ENCODE peak calls at places on chromosome 9, in four cellular contexts. K is AG09309, J is cardiac fibroblast, H is mammary epithelial cell. X is an unnamed sample.
A peak's percentile ranks its signal among the peaks of the same experiment; 100 is the strongest.

GRCh38 chr9:136946893-136947891 is 2.1 kb downstream of the C8G start:
- DNase-seq in K (no peak), J (no peak), H (no peak), X (no peak)

GRCh38 chr9:69078581-69078980 is 43.0 kb downstream of the FXN start:
- DNase-seq in J (peak; percentile 50), K (no peak), H (no peak), X (peak; percentile 71)

GRCh38 chr9:129148463-129149204 is 29.4 kb downstream of the IER5L start:
- DNase-seq in J (no peak), K (no peak), H (no peak), X (no peak)

GRCh38 chr9:16461231-16461840 is 409.1 kb downstream of the BNC2 start:
- DNase-seq in H (no peak), J (no peak), K (no peak), X (no peak)

GRCh38 chr9:29830815-29831214 is 2257.5 kb upstream of the C9orf72 start:
- DNase-seq in K (no peak), H (peak; percentile 37), J (peak; percentile 25), X (peak; percentile 69)

GRCh38 chr9:115855458-115856133 is 298.0 kb upstream of the PAPPA start:
- DNase-seq in J (peak; percentile 10), H (no peak), K (no peak), X (peak; percentile 13)

GRCh38 chr9:3708751-3709150 is 182.9 kb upstream of the RFX3 start:
- DNase-seq in J (peak; percentile 59), K (no peak), H (peak; percentile 34), X (peak; percentile 77)

GRCh38 chr9:97536480-97536879 is 35.0 kb downstream of the TMOD1 start:
- DNase-seq in H (no peak), K (no peak), J (no peak), X (no peak)

GRCh38 chr9:33429256-33430080 is 17.9 kb downstream of the AQP3 start:
- DNase-seq in K (no peak), J (no peak), H (no peak), X (peak; percentile 44)

GRCh38 chr9:32486839-32487562 is 39.0 kb downstream of the RIGI start:
- DNase-seq in H (peak; percentile 5), K (no peak), J (peak; percentile 69), X (peak; percentile 20)

GRCh38 chr9:121133104-121133816 is 58.5 kb downstream of the CNTRL start:
- DNase-seq in K (no peak), J (no peak), H (peak; percentile 51), X (no peak)

GRCh38 chr9:121168052-121168451 is 33.6 kb downstream of the RAB14 start:
- DNase-seq in H (no peak), K (no peak), J (no peak), X (no peak)

GRCh38 chr9:81423589-81424326 is 265.6 kb downstream of the TLE1 start:
- DNase-seq in K (no peak), J (no peak), H (no peak), X (no peak)

GRCh38 chr9:121599186-121599871 is 52.1 kb upstream of the DAB2IP start:
- DNase-seq in J (no peak), H (peak; percentile 32), K (no peak), X (peak; percentile 20)

GRCh38 chr9:8660383-8660782 is 860.8 kb upstream of the DMAC1 start:
- DNase-seq in J (peak; percentile 25), H (no peak), K (no peak), X (peak; percentile 23)

GRCh38 chr9:112218908-112219307 is 43.8 kb upstream of the SUSD1 start:
- DNase-seq in K (no peak), H (no peak), J (no peak), X (no peak)

GRCh38 chr9:121350993-121351561 is 19.0 kb downstream of the STOM start:
- DNase-seq in H (peak; percentile 84), J (peak; percentile 96), K (peak; percentile 84), X (peak; percentile 97)

GRCh38 chr9:81213456-81213855 is 475.9 kb downstream of the TLE1 start:
- DNase-seq in H (no peak), J (no peak), K (no peak), X (no peak)

GRCh38 chr9:1216532-1216931 is 166.4 kb downstream of the DMRT2 start:
- DNase-seq in K (no peak), J (peak; percentile 54), H (no peak), X (no peak)

GRCh38 chr9:8234286-8234819 is 434.8 kb upstream of the DMAC1 start:
- DNase-seq in H (no peak), J (no peak), K (no peak), X (no peak)

GRCh38 chr9:18534611-18535010 is 60.7 kb downstream of the ADAMTSL1 start:
- DNase-seq in K (no peak), H (no peak), J (no peak), X (no peak)

GRCh38 chr9:127076860-127077657 is 45.4 kb downstream of the ANGPTL2 start:
- DNase-seq in J (no peak), H (no peak), K (no peak), X (peak; percentile 24)

GRCh38 chr9:93303258-93303771 is 119.4 kb downstream of the WNK2 start:
- DNase-seq in K (no peak), H (no peak), J (no peak), X (no peak)

GRCh38 chr9:93301911-93302525 is 118.1 kb downstream of the WNK2 start:
- DNase-seq in J (no peak), H (no peak), K (no peak), X (no peak)

GRCh38 chr9:93301291-93301811 is 117.4 kb downstream of the WNK2 start:
- DNase-seq in H (no peak), K (no peak), J (no peak), X (no peak)

GRCh38 chr9:93303806-93304573 is 120.1 kb downstream of the WNK2 start:
- DNase-seq in K (no peak), H (no peak), J (no peak), X (no peak)

DNA sequence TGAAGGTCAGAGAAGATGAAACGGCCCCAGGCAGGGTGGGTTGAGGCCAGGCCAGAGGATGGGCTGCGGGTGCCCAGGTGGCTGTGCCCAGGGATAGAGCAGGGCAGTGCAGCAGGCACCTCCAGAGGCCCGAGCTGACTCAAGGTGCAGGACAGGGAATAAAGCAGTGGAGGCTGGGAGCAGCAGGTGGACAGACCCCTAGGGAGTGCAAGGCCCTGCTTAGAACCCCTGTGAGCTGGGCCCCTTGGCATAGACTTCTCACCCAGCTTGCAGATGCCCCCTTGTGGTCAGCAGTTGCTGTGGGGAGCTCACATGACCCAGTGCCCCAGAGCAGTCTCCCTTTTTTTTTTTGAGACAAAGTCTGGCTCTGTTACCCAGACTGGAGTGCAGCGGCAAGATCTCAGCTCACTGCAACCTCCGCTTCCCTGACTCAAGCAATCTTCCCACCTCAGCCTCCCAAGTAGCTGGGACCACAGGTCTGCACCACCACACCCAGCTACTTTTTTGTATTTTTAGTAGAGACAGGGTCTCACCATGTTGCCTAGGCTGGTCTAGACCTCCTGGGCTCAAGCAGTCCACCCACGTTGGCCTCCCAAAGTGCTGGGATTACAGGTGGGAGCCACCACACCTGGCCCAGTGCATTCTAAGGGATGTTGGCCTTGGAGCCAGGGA is 118.8 kb downstream of the WNK2 start:
- DNase-seq in K (no peak), H (peak; percentile 39), J (peak; percentile 66), X (peak; percentile 72)
- TF ChIP-seq CTCF in K (peak; percentile 52), H (peak; percentile 73), J (peak; percentile 71), X (peak; percentile 66)

GRCh38 chr9:131367445-131367844 is 26.4 kb upstream of the PRRC2B start:
- DNase-seq in K (no peak), J (no peak), H (no peak), X (no peak)

GRCh38 chr9:131370638-131371037 is 23.2 kb upstream of the PRRC2B start:
- DNase-seq in K (no peak), H (peak; percentile 69), J (no peak), X (no peak)

GRCh38 chr9:131365546-131365945 is 28.3 kb upstream of the PRRC2B start:
- DNase-seq in J (no peak), K (no peak), H (no peak), X (no peak)

GRCh38 chr9:131361202-131361833 is 32.6 kb upstream of the PRRC2B start:
- DNase-seq in H (peak; percentile 65), K (no peak), J (peak; percentile 12), X (no peak)

DNA sequence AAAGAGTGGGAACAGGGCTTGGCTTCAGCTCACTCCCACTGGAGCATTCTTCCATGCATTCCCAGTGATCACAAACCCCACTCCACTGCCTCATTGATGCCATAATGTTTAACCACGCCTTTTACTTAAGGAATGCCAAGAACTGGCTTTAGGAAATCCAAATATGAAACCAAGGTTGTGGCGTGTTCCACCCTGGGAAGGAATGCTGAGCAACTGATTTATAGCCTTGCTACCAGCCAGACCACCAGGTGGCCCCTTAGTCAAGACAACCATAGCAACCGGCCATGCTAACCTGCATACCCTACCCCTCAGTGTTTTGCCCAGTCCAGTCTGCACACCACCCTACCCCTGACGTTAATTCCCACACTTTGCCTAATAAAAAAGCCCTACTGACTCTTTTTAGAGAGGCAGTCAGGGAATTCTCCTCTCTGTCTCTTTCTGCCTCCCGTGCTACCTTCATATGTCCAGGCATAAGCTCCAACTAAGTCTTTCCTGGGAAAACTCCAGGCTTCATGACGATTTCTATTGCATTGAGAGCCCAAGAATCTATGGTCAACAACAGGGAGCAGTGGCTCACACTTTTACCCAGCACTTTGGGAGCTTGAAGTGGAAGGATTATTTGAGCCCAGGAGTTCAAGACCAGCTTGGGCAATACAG is 27.0 kb upstream of the PRRC2B start:
- DNase-seq in K (peak; percentile 48), J (peak; percentile 65), H (peak; percentile 41), X (peak; percentile 79)
- TF ChIP-seq CTCF in K (peak; percentile 32), J (peak; percentile 38), H (peak; percentile 31), X (peak; percentile 57)

DNA sequence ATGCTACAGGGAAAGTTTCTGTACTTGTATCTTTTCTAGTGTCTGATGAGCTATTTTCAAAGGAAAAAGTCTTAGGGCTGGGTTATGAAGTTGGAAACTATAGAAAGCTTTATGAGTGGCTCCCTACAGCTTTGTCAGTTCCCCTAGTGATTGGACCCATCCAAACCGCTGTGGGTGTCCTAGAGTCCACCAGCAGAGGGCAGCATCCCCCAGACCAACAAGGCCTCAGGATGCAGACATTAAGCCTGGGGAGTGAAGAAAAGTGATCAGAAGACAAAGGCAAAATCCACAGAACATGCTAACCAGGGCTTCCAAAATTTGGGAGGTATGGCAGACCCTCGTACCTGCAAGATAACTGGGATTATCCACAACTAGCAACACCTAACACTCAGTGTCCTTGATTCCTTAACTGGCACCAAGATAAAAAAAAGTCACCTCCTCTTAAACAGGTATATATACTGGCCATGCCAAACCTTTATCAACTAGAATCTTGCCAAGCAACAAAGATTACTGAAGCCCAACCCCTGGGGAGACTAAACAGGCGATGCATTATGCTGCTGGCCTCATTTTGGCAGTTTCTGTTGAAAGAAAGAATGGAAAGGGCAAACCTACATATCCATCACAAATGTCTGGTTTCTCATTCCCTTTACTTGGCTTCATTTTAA is 110.4 kb upstream of the NR5A1 start:
- DNase-seq in H (peak; percentile 57), J (peak; percentile 84), K (peak; percentile 46), X (peak; percentile 84)
- TF ChIP-seq CTCF in H (peak; percentile 94), J (peak; percentile 90), K (peak; percentile 95), X (peak; percentile 96)

DNA sequence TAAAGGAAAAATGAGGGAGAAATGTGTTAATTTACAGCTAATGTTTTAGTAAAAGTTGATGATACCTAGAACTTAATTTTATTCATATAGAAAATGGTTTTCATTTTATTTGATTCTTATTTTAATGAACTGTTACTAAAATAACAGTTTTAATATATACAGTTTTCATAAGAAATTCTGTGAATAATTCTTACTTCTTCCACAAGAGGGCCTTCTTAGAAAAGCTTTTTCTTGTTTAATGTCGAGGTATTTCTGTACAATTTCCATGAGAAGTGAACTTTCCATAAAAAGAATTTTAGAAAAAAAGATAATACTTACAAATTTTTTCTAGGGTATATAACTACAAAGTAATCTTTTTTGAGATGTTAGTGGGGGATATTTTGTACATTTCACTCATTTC is 73.9 kb downstream of the KLF9 start:
- DNase-seq in J (peak; percentile 61), H (no peak), K (peak; percentile 10), X (peak; percentile 70)
- TF ChIP-seq CTCF in J (peak; percentile 33), H (peak; percentile 43), K (no peak), X (peak; percentile 46)